ENCODE peak calls at places on chromosomes 13 and 19, in ten cellular contexts. One of them, this sample, is unnamed.

GRCh38 chr13:83765796-83766195 is 116.5 kb downstream of the SLITRK1 start:
- DNase-seq in SK-MEL-5: peak
- DNase-seq in left lobe of liver: no peak
- DNase-seq in CD4-positive, alpha-beta T cell: no peak
- DNase-seq in lung microvascular endothelial cell: no peak
- DNase-seq in smooth muscle cell of the brain vasculature: no peak
- DNase-seq in type B pancreatic cell: no peak
- DNase-seq in stimulated activated CD4-positive, alpha-beta T cell treated with anti-CD3 and anti-CD28 coated beads, Interleukin-12 subunit alpha, Interleukin-12 subunit beta, amount 100 ng/mL, for 48 hours: no peak
- DNase-seq in NCI-H2081: no peak
- DNase-seq in GM18507: no peak
- DNase-seq in this sample: no peak

GRCh38 chr13:107028751-107029150 is 460.8 kb upstream of the ARGLU1 start:
- DNase-seq in GM18507: no peak
- DNase-seq in smooth muscle cell of the brain vasculature: no peak
- DNase-seq in stimulated activated CD4-positive, alpha-beta T cell treated with anti-CD3 and anti-CD28 coated beads, Interleukin-12 subunit alpha, Interleukin-12 subunit beta, amount 100 ng/mL, for 48 hours: no peak
- DNase-seq in left lobe of liver: no peak
- DNase-seq in lung microvascular endothelial cell: peak
- DNase-seq in type B pancreatic cell: no peak
- DNase-seq in NCI-H2081: no peak
- DNase-seq in SK-MEL-5: no peak
- DNase-seq in CD4-positive, alpha-beta T cell: no peak
- DNase-seq in this sample: peak

GRCh38 chr19:33865306-33865705 is 68.6 kb downstream of the KCTD15 start:
- DNase-seq in type B pancreatic cell: peak
- DNase-seq in lung microvascular endothelial cell: no peak
- DNase-seq in stimulated activated CD4-positive, alpha-beta T cell treated with anti-CD3 and anti-CD28 coated beads, Interleukin-12 subunit alpha, Interleukin-12 subunit beta, amount 100 ng/mL, for 48 hours: no peak
- DNase-seq in GM18507: no peak
- DNase-seq in SK-MEL-5: no peak
- DNase-seq in CD4-positive, alpha-beta T cell: no peak
- DNase-seq in left lobe of liver: no peak
- DNase-seq in smooth muscle cell of the brain vasculature: no peak
- DNase-seq in NCI-H2081: no peak
- DNase-seq in this sample: no peak

GRCh38 chr13:44050450-44051063 is 170.9 kb downstream of the LACC1 start:
- DNase-seq in lung microvascular endothelial cell: peak
- DNase-seq in SK-MEL-5: peak
- DNase-seq in GM18507: no peak
- DNase-seq in type B pancreatic cell: no peak
- DNase-seq in stimulated activated CD4-positive, alpha-beta T cell treated with anti-CD3 and anti-CD28 coated beads, Interleukin-12 subunit alpha, Interleukin-12 subunit beta, amount 100 ng/mL, for 48 hours: no peak
- DNase-seq in smooth muscle cell of the brain vasculature: no peak
- DNase-seq in NCI-H2081: peak
- DNase-seq in CD4-positive, alpha-beta T cell: no peak
- DNase-seq in left lobe of liver: no peak
- DNase-seq in this sample: peak

GRCh38 chr13:98397221-98397620 is 179.7 kb downstream of the STK24 start:
- DNase-seq in smooth muscle cell of the brain vasculature: no peak
- DNase-seq in NCI-H2081: peak
- DNase-seq in SK-MEL-5: peak
- DNase-seq in stimulated activated CD4-positive, alpha-beta T cell treated with anti-CD3 and anti-CD28 coated beads, Interleukin-12 subunit alpha, Interleukin-12 subunit beta, amount 100 ng/mL, for 48 hours: no peak
- DNase-seq in GM18507: no peak
- DNase-seq in type B pancreatic cell: no peak
- DNase-seq in CD4-positive, alpha-beta T cell: no peak
- DNase-seq in lung microvascular endothelial cell: peak
- DNase-seq in left lobe of liver: no peak
- DNase-seq in this sample: no peak

GRCh38 chr13:81639984-81640582 is 1299.2 kb upstream of the SPRY2 start:
- DNase-seq in GM18507: no peak
- DNase-seq in lung microvascular endothelial cell: no peak
- DNase-seq in stimulated activated CD4-positive, alpha-beta T cell treated with anti-CD3 and anti-CD28 coated beads, Interleukin-12 subunit alpha, Interleukin-12 subunit beta, amount 100 ng/mL, for 48 hours: no peak
- DNase-seq in NCI-H2081: peak
- DNase-seq in CD4-positive, alpha-beta T cell: no peak
- DNase-seq in left lobe of liver: no peak
- DNase-seq in smooth muscle cell of the brain vasculature: no peak
- DNase-seq in SK-MEL-5: peak
- DNase-seq in type B pancreatic cell: no peak
- DNase-seq in this sample: no peak

GRCh38 chr19:2040647-2041435 is 10.2 kb downstream of the MKNK2 start:
- DNase-seq in CD4-positive, alpha-beta T cell: no peak
- DNase-seq in NCI-H2081: no peak
- DNase-seq in smooth muscle cell of the brain vasculature: no peak
- DNase-seq in left lobe of liver: no peak
- DNase-seq in type B pancreatic cell: peak
- DNase-seq in lung microvascular endothelial cell: no peak
- DNase-seq in stimulated activated CD4-positive, alpha-beta T cell treated with anti-CD3 and anti-CD28 coated beads, Interleukin-12 subunit alpha, Interleukin-12 subunit beta, amount 100 ng/mL, for 48 hours: no peak
- DNase-seq in GM18507: no peak
- DNase-seq in SK-MEL-5: no peak
- DNase-seq in this sample: no peak

GRCh38 chr19:8251025-8251472 is 41.9 kb downstream of the CERS4 start:
- DNase-seq in type B pancreatic cell: no peak
- DNase-seq in smooth muscle cell of the brain vasculature: no peak
- DNase-seq in SK-MEL-5: no peak
- DNase-seq in stimulated activated CD4-positive, alpha-beta T cell treated with anti-CD3 and anti-CD28 coated beads, Interleukin-12 subunit alpha, Interleukin-12 subunit beta, amount 100 ng/mL, for 48 hours: no peak
- DNase-seq in GM18507: no peak
- DNase-seq in left lobe of liver: peak
- DNase-seq in lung microvascular endothelial cell: no peak
- DNase-seq in NCI-H2081: no peak
- DNase-seq in CD4-positive, alpha-beta T cell: no peak
- DNase-seq in this sample: no peak

GRCh38 chr19:51600940-51601575 is 29.1 kb downstream of the SIGLEC5 start:
- DNase-seq in NCI-H2081: no peak
- DNase-seq in CD4-positive, alpha-beta T cell: no peak
- DNase-seq in GM18507: no peak
- DNase-seq in smooth muscle cell of the brain vasculature: no peak
- DNase-seq in SK-MEL-5: no peak
- DNase-seq in type B pancreatic cell: no peak
- DNase-seq in stimulated activated CD4-positive, alpha-beta T cell treated with anti-CD3 and anti-CD28 coated beads, Interleukin-12 subunit alpha, Interleukin-12 subunit beta, amount 100 ng/mL, for 48 hours: no peak
- DNase-seq in lung microvascular endothelial cell: no peak
- DNase-seq in left lobe of liver: no peak
- DNase-seq in this sample: no peak

GRCh38 chr13:86918682-86919081 is 752.5 kb upstream of the SLITRK5 start:
- DNase-seq in stimulated activated CD4-positive, alpha-beta T cell treated with anti-CD3 and anti-CD28 coated beads, Interleukin-12 subunit alpha, Interleukin-12 subunit beta, amount 100 ng/mL, for 48 hours: no peak
- DNase-seq in type B pancreatic cell: no peak
- DNase-seq in SK-MEL-5: no peak
- DNase-seq in left lobe of liver: no peak
- DNase-seq in lung microvascular endothelial cell: no peak
- DNase-seq in GM18507: no peak
- DNase-seq in NCI-H2081: no peak
- DNase-seq in CD4-positive, alpha-beta T cell: no peak
- DNase-seq in smooth muscle cell of the brain vasculature: no peak
- DNase-seq in this sample: no peak

GRCh38 chr13:46389985-46390384 is 2.9 kb upstream of the RUBCNL start:
- DNase-seq in smooth muscle cell of the brain vasculature: no peak
- DNase-seq in CD4-positive, alpha-beta T cell: no peak
- DNase-seq in lung microvascular endothelial cell: peak
- DNase-seq in SK-MEL-5: peak
- DNase-seq in NCI-H2081: no peak
- DNase-seq in left lobe of liver: no peak
- DNase-seq in GM18507: no peak
- DNase-seq in stimulated activated CD4-positive, alpha-beta T cell treated with anti-CD3 and anti-CD28 coated beads, Interleukin-12 subunit alpha, Interleukin-12 subunit beta, amount 100 ng/mL, for 48 hours: no peak
- DNase-seq in type B pancreatic cell: no peak
- DNase-seq in this sample: no peak

GRCh38 chr19:46660601-46661019 is 372 bp downstream of the DACT3 start:
- DNase-seq in SK-MEL-5: no peak
- DNase-seq in smooth muscle cell of the brain vasculature: no peak
- DNase-seq in GM18507: no peak
- DNase-seq in CD4-positive, alpha-beta T cell: no peak
- DNase-seq in lung microvascular endothelial cell: no peak
- DNase-seq in type B pancreatic cell: peak
- DNase-seq in left lobe of liver: peak
- DNase-seq in stimulated activated CD4-positive, alpha-beta T cell treated with anti-CD3 and anti-CD28 coated beads, Interleukin-12 subunit alpha, Interleukin-12 subunit beta, amount 100 ng/mL, for 48 hours: no peak
- DNase-seq in NCI-H2081: no peak
- DNase-seq in this sample: no peak

GRCh38 chr19:51514866-51515481 is 13.4 kb upstream of the SIGLEC12 start:
- DNase-seq in CD4-positive, alpha-beta T cell: no peak
- DNase-seq in SK-MEL-5: peak
- DNase-seq in stimulated activated CD4-positive, alpha-beta T cell treated with anti-CD3 and anti-CD28 coated beads, Interleukin-12 subunit alpha, Interleukin-12 subunit beta, amount 100 ng/mL, for 48 hours: no peak
- DNase-seq in GM18507: no peak
- DNase-seq in lung microvascular endothelial cell: peak
- DNase-seq in type B pancreatic cell: no peak
- DNase-seq in left lobe of liver: no peak
- DNase-seq in smooth muscle cell of the brain vasculature: peak
- DNase-seq in NCI-H2081: peak
- DNase-seq in this sample: peak

GRCh38 chr19:54029930-54030490 is 33.7 kb downstream of the VSTM1 start:
- DNase-seq in NCI-H2081: peak
- DNase-seq in lung microvascular endothelial cell: peak
- DNase-seq in CD4-positive, alpha-beta T cell: peak
- DNase-seq in stimulated activated CD4-positive, alpha-beta T cell treated with anti-CD3 and anti-CD28 coated beads, Interleukin-12 subunit alpha, Interleukin-12 subunit beta, amount 100 ng/mL, for 48 hours: peak
- DNase-seq in left lobe of liver: peak
- DNase-seq in type B pancreatic cell: no peak
- DNase-seq in SK-MEL-5: peak
- DNase-seq in GM18507: no peak
- DNase-seq in smooth muscle cell of the brain vasculature: no peak
- DNase-seq in this sample: peak

GRCh38 chr19:18817574-18817973 is 14.2 kb upstream of the UPF1 start:
- DNase-seq in smooth muscle cell of the brain vasculature: no peak
- DNase-seq in CD4-positive, alpha-beta T cell: no peak
- DNase-seq in NCI-H2081: no peak
- DNase-seq in lung microvascular endothelial cell: no peak
- DNase-seq in stimulated activated CD4-positive, alpha-beta T cell treated with anti-CD3 and anti-CD28 coated beads, Interleukin-12 subunit alpha, Interleukin-12 subunit beta, amount 100 ng/mL, for 48 hours: no peak
- DNase-seq in SK-MEL-5: no peak
- DNase-seq in type B pancreatic cell: no peak
- DNase-seq in left lobe of liver: no peak
- DNase-seq in GM18507: no peak
- DNase-seq in this sample: no peak

GRCh38 chr19:290539-291521 is at the start of gene PLPP2:
- DNase-seq in NCI-H2081: no peak
- DNase-seq in CD4-positive, alpha-beta T cell: no peak
- DNase-seq in lung microvascular endothelial cell: peak
- DNase-seq in type B pancreatic cell: no peak
- DNase-seq in SK-MEL-5: peak
- DNase-seq in GM18507: no peak
- DNase-seq in stimulated activated CD4-positive, alpha-beta T cell treated with anti-CD3 and anti-CD28 coated beads, Interleukin-12 subunit alpha, Interleukin-12 subunit beta, amount 100 ng/mL, for 48 hours: no peak
- DNase-seq in smooth muscle cell of the brain vasculature: no peak
- DNase-seq in left lobe of liver: no peak
- DNase-seq in this sample: no peak

GRCh38 chr13:113060557-113061270 is 44.9 kb upstream of the F7 start:
- DNase-seq in SK-MEL-5: no peak
- DNase-seq in lung microvascular endothelial cell: no peak
- DNase-seq in left lobe of liver: no peak
- DNase-seq in GM18507: no peak
- DNase-seq in stimulated activated CD4-positive, alpha-beta T cell treated with anti-CD3 and anti-CD28 coated beads, Interleukin-12 subunit alpha, Interleukin-12 subunit beta, amount 100 ng/mL, for 48 hours: no peak
- DNase-seq in smooth muscle cell of the brain vasculature: no peak
- DNase-seq in NCI-H2081: no peak
- DNase-seq in type B pancreatic cell: no peak
- DNase-seq in CD4-positive, alpha-beta T cell: no peak
- DNase-seq in this sample: no peak

GRCh38 chr13:41017744-41018582 is 1.2 kb downstream of the ELF1 start:
- DNase-seq in stimulated activated CD4-positive, alpha-beta T cell treated with anti-CD3 and anti-CD28 coated beads, Interleukin-12 subunit alpha, Interleukin-12 subunit beta, amount 100 ng/mL, for 48 hours: no peak
- DNase-seq in SK-MEL-5: peak
- DNase-seq in lung microvascular endothelial cell: no peak
- DNase-seq in CD4-positive, alpha-beta T cell: no peak
- DNase-seq in type B pancreatic cell: no peak
- DNase-seq in NCI-H2081: no peak
- DNase-seq in GM18507: no peak
- DNase-seq in smooth muscle cell of the brain vasculature: no peak
- DNase-seq in left lobe of liver: no peak
- DNase-seq in this sample: no peak

GRCh38 chr19:41023193-41023592 is 32.1 kb downstream of the CYP2B6 start:
- DNase-seq in smooth muscle cell of the brain vasculature: no peak
- DNase-seq in lung microvascular endothelial cell: no peak
- DNase-seq in left lobe of liver: peak
- DNase-seq in CD4-positive, alpha-beta T cell: no peak
- DNase-seq in SK-MEL-5: peak
- DNase-seq in NCI-H2081: no peak
- DNase-seq in stimulated activated CD4-positive, alpha-beta T cell treated with anti-CD3 and anti-CD28 coated beads, Interleukin-12 subunit alpha, Interleukin-12 subunit beta, amount 100 ng/mL, for 48 hours: no peak
- DNase-seq in type B pancreatic cell: no peak
- DNase-seq in GM18507: no peak
- DNase-seq in this sample: no peak

GRCh38 chr13:25928941-25929505 is 122.8 kb downstream of the SHISA2 start:
- DNase-seq in CD4-positive, alpha-beta T cell: no peak
- DNase-seq in stimulated activated CD4-positive, alpha-beta T cell treated with anti-CD3 and anti-CD28 coated beads, Interleukin-12 subunit alpha, Interleukin-12 subunit beta, amount 100 ng/mL, for 48 hours: no peak
- DNase-seq in left lobe of liver: no peak
- DNase-seq in lung microvascular endothelial cell: no peak
- DNase-seq in type B pancreatic cell: no peak
- DNase-seq in smooth muscle cell of the brain vasculature: no peak
- DNase-seq in SK-MEL-5: no peak
- DNase-seq in GM18507: no peak
- DNase-seq in NCI-H2081: no peak
- DNase-seq in this sample: no peak

GRCh38 chr13:50798923-50799322 is 44.6 kb downstream of the DLEU7 start:
- DNase-seq in NCI-H2081: no peak
- DNase-seq in GM18507: no peak
- DNase-seq in smooth muscle cell of the brain vasculature: no peak
- DNase-seq in stimulated activated CD4-positive, alpha-beta T cell treated with anti-CD3 and anti-CD28 coated beads, Interleukin-12 subunit alpha, Interleukin-12 subunit beta, amount 100 ng/mL, for 48 hours: no peak
- DNase-seq in CD4-positive, alpha-beta T cell: no peak
- DNase-seq in SK-MEL-5: no peak
- DNase-seq in left lobe of liver: no peak
- DNase-seq in lung microvascular endothelial cell: no peak
- DNase-seq in type B pancreatic cell: no peak
- DNase-seq in this sample: no peak

GRCh38 chr13:109941951-109942350 is 155.6 kb upstream of the IRS2 start:
- DNase-seq in SK-MEL-5: no peak
- DNase-seq in CD4-positive, alpha-beta T cell: no peak
- DNase-seq in lung microvascular endothelial cell: no peak
- DNase-seq in type B pancreatic cell: no peak
- DNase-seq in smooth muscle cell of the brain vasculature: no peak
- DNase-seq in stimulated activated CD4-positive, alpha-beta T cell treated with anti-CD3 and anti-CD28 coated beads, Interleukin-12 subunit alpha, Interleukin-12 subunit beta, amount 100 ng/mL, for 48 hours: no peak
- DNase-seq in GM18507: no peak
- DNase-seq in left lobe of liver: no peak
- DNase-seq in NCI-H2081: no peak
- DNase-seq in this sample: no peak

GRCh38 chr13:102033719-102034446 is 368.0 kb downstream of the FGF14 start:
- DNase-seq in type B pancreatic cell: no peak
- DNase-seq in stimulated activated CD4-positive, alpha-beta T cell treated with anti-CD3 and anti-CD28 coated beads, Interleukin-12 subunit alpha, Interleukin-12 subunit beta, amount 100 ng/mL, for 48 hours: no peak
- DNase-seq in CD4-positive, alpha-beta T cell: no peak
- DNase-seq in SK-MEL-5: no peak
- DNase-seq in left lobe of liver: no peak
- DNase-seq in GM18507: no peak
- DNase-seq in smooth muscle cell of the brain vasculature: no peak
- DNase-seq in lung microvascular endothelial cell: no peak
- DNase-seq in NCI-H2081: peak
- DNase-seq in this sample: no peak

GRCh38 chr13:26558912-26559485 is 1.5 kb downstream of the WASF3 start:
- DNase-seq in left lobe of liver: no peak
- DNase-seq in GM18507: no peak
- DNase-seq in SK-MEL-5: peak
- DNase-seq in type B pancreatic cell: no peak
- DNase-seq in stimulated activated CD4-positive, alpha-beta T cell treated with anti-CD3 and anti-CD28 coated beads, Interleukin-12 subunit alpha, Interleukin-12 subunit beta, amount 100 ng/mL, for 48 hours: no peak
- DNase-seq in NCI-H2081: no peak
- DNase-seq in CD4-positive, alpha-beta T cell: no peak
- DNase-seq in lung microvascular endothelial cell: no peak
- DNase-seq in smooth muscle cell of the brain vasculature: no peak
- DNase-seq in this sample: no peak

GRCh38 chr19:16325161-16325527 is 518 bp downstream of the KLF2 start:
- DNase-seq in GM18507: no peak
- DNase-seq in left lobe of liver: peak
- DNase-seq in CD4-positive, alpha-beta T cell: peak
- DNase-seq in SK-MEL-5: no peak
- DNase-seq in lung microvascular endothelial cell: peak
- DNase-seq in NCI-H2081: no peak
- DNase-seq in stimulated activated CD4-positive, alpha-beta T cell treated with anti-CD3 and anti-CD28 coated beads, Interleukin-12 subunit alpha, Interleukin-12 subunit beta, amount 100 ng/mL, for 48 hours: no peak
- DNase-seq in smooth muscle cell of the brain vasculature: no peak
- DNase-seq in type B pancreatic cell: no peak
- DNase-seq in this sample: no peak

GRCh38 chr13:23960566-23961156 is 63.4 kb upstream of the C1QTNF9B start:
- DNase-seq in type B pancreatic cell: no peak
- DNase-seq in stimulated activated CD4-positive, alpha-beta T cell treated with anti-CD3 and anti-CD28 coated beads, Interleukin-12 subunit alpha, Interleukin-12 subunit beta, amount 100 ng/mL, for 48 hours: no peak
- DNase-seq in GM18507: no peak
- DNase-seq in lung microvascular endothelial cell: peak
- DNase-seq in NCI-H2081: peak
- DNase-seq in SK-MEL-5: peak
- DNase-seq in CD4-positive, alpha-beta T cell: no peak
- DNase-seq in smooth muscle cell of the brain vasculature: peak
- DNase-seq in left lobe of liver: no peak
- DNase-seq in this sample: peak

GRCh38 chr19:5126498-5127223 is 157.7 kb downstream of the KDM4B start:
- DNase-seq in SK-MEL-5: no peak
- DNase-seq in left lobe of liver: no peak
- DNase-seq in NCI-H2081: no peak
- DNase-seq in lung microvascular endothelial cell: peak
- DNase-seq in smooth muscle cell of the brain vasculature: no peak
- DNase-seq in type B pancreatic cell: no peak
- DNase-seq in CD4-positive, alpha-beta T cell: no peak
- DNase-seq in GM18507: no peak
- DNase-seq in stimulated activated CD4-positive, alpha-beta T cell treated with anti-CD3 and anti-CD28 coated beads, Interleukin-12 subunit alpha, Interleukin-12 subunit beta, amount 100 ng/mL, for 48 hours: no peak
- DNase-seq in this sample: no peak

GRCh38 chr19:53771133-53771532 is 53.0 kb downstream of the NLRP12 start:
- DNase-seq in type B pancreatic cell: no peak
- DNase-seq in stimulated activated CD4-positive, alpha-beta T cell treated with anti-CD3 and anti-CD28 coated beads, Interleukin-12 subunit alpha, Interleukin-12 subunit beta, amount 100 ng/mL, for 48 hours: no peak
- DNase-seq in NCI-H2081: no peak
- DNase-seq in lung microvascular endothelial cell: no peak
- DNase-seq in CD4-positive, alpha-beta T cell: no peak
- DNase-seq in GM18507: no peak
- DNase-seq in left lobe of liver: no peak
- DNase-seq in smooth muscle cell of the brain vasculature: no peak
- DNase-seq in SK-MEL-5: no peak
- DNase-seq in this sample: no peak